ENCODE peak calls at places on chromosomes 16 and 17, in five cellular contexts. F is NCI-H2081 treated with DMSO at 0.1 percent for 48 hours; Q is stimulated activated CD4-positive, alpha-beta T cell treated with anti-CD3 and anti-CD28 coated beads, Interleukin-4, amount 100 ng/mL, for 24 hours; G is stimulated activated CD8-positive, alpha-beta memory T cell treated with anti-CD3 and anti-CD28 coated beads, Interleukin-15, amount 100 ng/mL, for 4 hours; Z is SK-N-SH. U is an unnamed sample.

GRCh38 chr17:82444941-82445521 is 5.5 kb downstream of the CYBC1 start:
- DNase-seq in F (no peak), Q (no peak), Z (peak), G (no peak), U (no peak)

GRCh38 chr16:64144612-64145011 is 977.3 kb downstream of the CDH11 start:
- DNase-seq in Q (no peak), F (no peak), G (no peak), Z (no peak), U (no peak)

GRCh38 chr17:55527520-55528118 is 16.4 kb upstream of the SMIM36 start:
- DNase-seq in G (no peak), Z (peak), Q (no peak), F (no peak), U (peak)

GRCh38 chr17:81991684-81992513 is 14.5 kb downstream of the ASPSCR1 start:
- DNase-seq in Z (peak), G (no peak), Q (no peak), F (peak), U (peak)

GRCh38 chr17:61495161-61495857 is 43.1 kb downstream of the TBX4 start:
- DNase-seq in F (no peak), Z (no peak), G (no peak), Q (no peak), U (peak)

GRCh38 chr16:71412270-71413160 is 29.3 kb downstream of the TLE7 start:
- DNase-seq in Z (peak), Q (peak), G (peak), F (peak), U (peak)

GRCh38 chr16:58016841-58017446 is 8.6 kb upstream of the MMP15 start:
- DNase-seq in G (no peak), Q (no peak), F (no peak), Z (no peak), U (no peak)

GRCh38 chr17:38693700-38694329 is 11.3 kb upstream of the MLLT6 start:
- DNase-seq in Z (peak), F (no peak), Q (no peak), G (no peak), U (no peak)

GRCh38 chr16:57823836-57824235 is 21.5 kb upstream of the KIFC3 start:
- DNase-seq in Q (no peak), G (no peak), Z (no peak), F (no peak), U (no peak)